ENCODE peak calls at places on chromosomes 5 and 9, in ten cellular contexts. One of them, this sample, is unnamed.

GRCh38 chr5:75007537-75007847 is 44.9 kb downstream of the GCNT4 start:
- DNase-seq in Right ventricle myocardium inferior: no peak
- DNase-seq in HTR-8/SVneo: no peak
- DNase-seq in kidney tubule cell: no peak
- DNase-seq in caudate nucleus: no peak
- DNase-seq in HEK293T: no peak
- DNase-seq in NCI-H748 treated with DMSO at 0.1 percent for 48 hours: no peak
- DNase-seq in GM23248: peak
- DNase-seq in posterior vena cava: no peak
- DNase-seq in pancreas: no peak
- DNase-seq in this sample: no peak

GRCh38 chr9:89601306-89601705 is 3.5 kb upstream of the GADD45G start:
- DNase-seq in NCI-H748 treated with DMSO at 0.1 percent for 48 hours: no peak
- DNase-seq in HEK293T: no peak
- DNase-seq in Right ventricle myocardium inferior: no peak
- DNase-seq in GM23248: no peak
- DNase-seq in HTR-8/SVneo: no peak
- DNase-seq in caudate nucleus: no peak
- DNase-seq in posterior vena cava: peak
- DNase-seq in kidney tubule cell: no peak
- DNase-seq in pancreas: no peak
- DNase-seq in this sample: no peak

GRCh38 chr5:155897761-155898160 is 429.2 kb upstream of the SGCD start:
- DNase-seq in Right ventricle myocardium inferior: no peak
- DNase-seq in HTR-8/SVneo: no peak
- DNase-seq in HEK293T: no peak
- DNase-seq in kidney tubule cell: no peak
- DNase-seq in posterior vena cava: no peak
- DNase-seq in NCI-H748 treated with DMSO at 0.1 percent for 48 hours: no peak
- DNase-seq in caudate nucleus: no peak
- DNase-seq in pancreas: no peak
- DNase-seq in GM23248: peak
- DNase-seq in this sample: no peak

GRCh38 chr5:137357436-137357835 is 141.7 kb downstream of the SPOCK1 start:
- DNase-seq in caudate nucleus: no peak
- DNase-seq in posterior vena cava: no peak
- DNase-seq in kidney tubule cell: no peak
- DNase-seq in GM23248: no peak
- DNase-seq in NCI-H748 treated with DMSO at 0.1 percent for 48 hours: no peak
- DNase-seq in HEK293T: no peak
- DNase-seq in pancreas: no peak
- DNase-seq in HTR-8/SVneo: no peak
- DNase-seq in Right ventricle myocardium inferior: no peak
- DNase-seq in this sample: no peak

GRCh38 chr9:136848393-136849037 is 694 bp upstream of the PHPT1 start:
- DNase-seq in Right ventricle myocardium inferior: no peak
- DNase-seq in posterior vena cava: no peak
- DNase-seq in HTR-8/SVneo: no peak
- DNase-seq in GM23248: peak
- DNase-seq in pancreas: peak
- DNase-seq in NCI-H748 treated with DMSO at 0.1 percent for 48 hours: peak
- DNase-seq in caudate nucleus: no peak
- DNase-seq in HEK293T: peak
- DNase-seq in kidney tubule cell: no peak
- DNase-seq in this sample: no peak

GRCh38 chr9:37732952-37733351 is 20.7 kb upstream of the TRMT10B start:
- DNase-seq in pancreas: no peak
- DNase-seq in kidney tubule cell: no peak
- DNase-seq in HEK293T: no peak
- DNase-seq in HTR-8/SVneo: no peak
- DNase-seq in Right ventricle myocardium inferior: no peak
- DNase-seq in caudate nucleus: no peak
- DNase-seq in GM23248: no peak
- DNase-seq in posterior vena cava: no peak
- DNase-seq in NCI-H748 treated with DMSO at 0.1 percent for 48 hours: no peak
- DNase-seq in this sample: no peak

GRCh38 chr5:157222506-157223230 is 42.0 kb downstream of the ITK start:
- DNase-seq in kidney tubule cell: peak
- DNase-seq in pancreas: no peak
- DNase-seq in caudate nucleus: no peak
- DNase-seq in GM23248: peak
- DNase-seq in NCI-H748 treated with DMSO at 0.1 percent for 48 hours: no peak
- DNase-seq in Right ventricle myocardium inferior: no peak
- DNase-seq in HEK293T: no peak
- DNase-seq in HTR-8/SVneo: peak
- DNase-seq in posterior vena cava: no peak
- DNase-seq in this sample: no peak

GRCh38 chr9:129595323-129595741 is 25.6 kb downstream of the C9orf50 start:
- DNase-seq in HEK293T: no peak
- DNase-seq in GM23248: peak
- DNase-seq in HTR-8/SVneo: no peak
- DNase-seq in Right ventricle myocardium inferior: no peak
- DNase-seq in NCI-H748 treated with DMSO at 0.1 percent for 48 hours: no peak
- DNase-seq in pancreas: no peak
- DNase-seq in posterior vena cava: no peak
- DNase-seq in caudate nucleus: no peak
- DNase-seq in kidney tubule cell: peak
- DNase-seq in this sample: no peak

GRCh38 chr9:124505006-124505900 is 1.9 kb downstream of the NR5A1 start:
- DNase-seq in caudate nucleus: no peak
- DNase-seq in HEK293T: no peak
- DNase-seq in HTR-8/SVneo: no peak
- DNase-seq in posterior vena cava: peak
- DNase-seq in kidney tubule cell: no peak
- DNase-seq in NCI-H748 treated with DMSO at 0.1 percent for 48 hours: no peak
- DNase-seq in pancreas: no peak
- DNase-seq in GM23248: no peak
- DNase-seq in Right ventricle myocardium inferior: peak
- DNase-seq in this sample: peak

GRCh38 chr5:1185652-1186350 is 15.6 kb upstream of the SLC6A19 start:
- DNase-seq in Right ventricle myocardium inferior: peak
- DNase-seq in NCI-H748 treated with DMSO at 0.1 percent for 48 hours: no peak
- DNase-seq in pancreas: peak
- DNase-seq in posterior vena cava: no peak
- DNase-seq in kidney tubule cell: no peak
- DNase-seq in HEK293T: no peak
- DNase-seq in caudate nucleus: no peak
- DNase-seq in HTR-8/SVneo: no peak
- DNase-seq in GM23248: no peak
- DNase-seq in this sample: no peak

GRCh38 chr9:69317894-69318293 is 7.1 kb upstream of the ENTREP1 start:
- DNase-seq in posterior vena cava: no peak
- DNase-seq in GM23248: no peak
- DNase-seq in HTR-8/SVneo: no peak
- DNase-seq in NCI-H748 treated with DMSO at 0.1 percent for 48 hours: no peak
- DNase-seq in pancreas: no peak
- DNase-seq in Right ventricle myocardium inferior: no peak
- DNase-seq in caudate nucleus: no peak
- DNase-seq in HEK293T: no peak
- DNase-seq in kidney tubule cell: peak
- DNase-seq in this sample: no peak

GRCh38 chr5:169088032-169088726 is 212.8 kb downstream of the SLIT3 start:
- DNase-seq in pancreas: no peak
- DNase-seq in kidney tubule cell: no peak
- DNase-seq in Right ventricle myocardium inferior: no peak
- DNase-seq in HTR-8/SVneo: no peak
- DNase-seq in posterior vena cava: no peak
- DNase-seq in HEK293T: no peak
- DNase-seq in GM23248: no peak
- DNase-seq in NCI-H748 treated with DMSO at 0.1 percent for 48 hours: no peak
- DNase-seq in caudate nucleus: no peak
- DNase-seq in this sample: no peak

GRCh38 chr5:177983763-177984564 is 12.1 kb downstream of the PROP1 start:
- DNase-seq in caudate nucleus: no peak
- DNase-seq in HEK293T: no peak
- DNase-seq in kidney tubule cell: no peak
- DNase-seq in HTR-8/SVneo: no peak
- DNase-seq in posterior vena cava: no peak
- DNase-seq in pancreas: no peak
- DNase-seq in Right ventricle myocardium inferior: peak
- DNase-seq in NCI-H748 treated with DMSO at 0.1 percent for 48 hours: no peak
- DNase-seq in GM23248: no peak
- DNase-seq in this sample: no peak